ENCODE peak calls at places on chromosomes 11 and 22, in ten cellular contexts. E, U, L, C, I, A, F, X, Q and S are unnamed samples.

GRCh38 chr11:3161309-3161708 is 3.8 kb downstream of the OSBPL5 start:
- DNase-seq in X (no peak), C (no peak), A (no peak), I (no peak), E (peak), F (no peak), U (no peak), L (no peak), Q (no peak), S (no peak)

GRCh38 chr11:32659672-32660071 is 76.0 kb downstream of the EIF3M start:
- DNase-seq in C (no peak), A (no peak), I (no peak), Q (no peak), U (no peak), F (no peak), L (no peak), X (no peak), E (no peak), S (no peak)

GRCh38 chr11:6622261-6623171 is 3.3 kb upstream of the TPP1 start:
- DNase-seq in L (no peak), C (no peak), E (no peak), A (no peak), F (no peak), U (no peak), X (no peak), Q (no peak), I (no peak), S (no peak)

GRCh38 chr11:6328321-6328720 is 8.0 kb upstream of the CAVIN3 start:
- DNase-seq in U (no peak), Q (no peak), C (no peak), F (peak), X (no peak), I (no peak), A (no peak), E (no peak), L (no peak), S (no peak)

GRCh38 chr11:61797263-61797944 is 4.7 kb downstream of the FEN1 start:
- DNase-seq in U (peak), Q (peak), L (peak), I (peak), F (peak), C (peak), E (peak), A (peak), X (peak), S (peak)

GRCh38 chr22:24969588-24970301 is 17.2 kb downstream of the KIAA1671 start:
- DNase-seq in C (no peak), F (no peak), U (no peak), E (peak), X (no peak), Q (peak), I (no peak), L (no peak), A (no peak), S (no peak)

GRCh38 chr11:103013426-103013825 is 57.9 kb upstream of the MMP13 start:
- DNase-seq in I (no peak), X (no peak), F (peak), Q (no peak), L (no peak), E (no peak), C (no peak), U (no peak), A (no peak), S (no peak)

GRCh38 chr11:60801194-60801593 is 16.1 kb downstream of the MS4A10 start:
- DNase-seq in C (no peak), A (no peak), I (no peak), X (no peak), U (no peak), Q (no peak), F (no peak), L (no peak), E (no peak), S (no peak)

GRCh38 chr11:1010551-1011319 is 25.8 kb downstream of the MUC6 start:
- DNase-seq in L (no peak), U (no peak), A (no peak), F (no peak), C (no peak), Q (no peak), I (no peak), E (no peak), X (no peak), S (no peak)

GRCh38 chr11:67491276-67492068 is 8.6 kb downstream of the AIP start:
- DNase-seq in C (no peak), Q (peak), E (peak), A (no peak), F (no peak), U (no peak), X (no peak), I (no peak), L (no peak), S (no peak)

GRCh38 chr11:103619480-103619879 is 417.0 kb upstream of the DDI1 start:
- DNase-seq in X (peak), C (no peak), A (no peak), U (no peak), L (no peak), I (no peak), Q (no peak), E (no peak), F (no peak), S (no peak)

GRCh38 chr11:69537855-69538640 is 56.6 kb downstream of the LINC01488 start:
- DNase-seq in L (no peak), A (no peak), U (no peak), F (no peak), I (no peak), E (peak), C (no peak), X (no peak), Q (no peak), S (no peak)

GRCh38 chr11:16301462-16301861 is 54.9 kb downstream of the SOX6 start:
- DNase-seq in L (no peak), F (no peak), Q (no peak), C (no peak), U (no peak), I (no peak), E (no peak), X (no peak), A (no peak), S (no peak)

GRCh38 chr22:50523806-50524663 is 1.4 kb downstream of the SCO2 start:
- DNase-seq in F (no peak), C (no peak), Q (no peak), X (no peak), A (no peak), E (peak), U (no peak), I (no peak), L (no peak), S (no peak)

GRCh38 chr11:120521176-120521575 is 9.6 kb downstream of the GRIK4 start:
- DNase-seq in I (no peak), A (no peak), C (no peak), E (no peak), Q (no peak), X (no peak), U (no peak), F (no peak), L (no peak), S (no peak)

GRCh38 chr11:30452114-30452513 is 129.2 kb downstream of the ARL14EP start:
- DNase-seq in U (no peak), I (no peak), C (no peak), Q (no peak), X (no peak), E (no peak), F (no peak), L (no peak), A (no peak), S (no peak)

GRCh38 chr22:37777122-37777687 is 30.5 kb upstream of the GCAT start:
- DNase-seq in U (no peak), F (peak), A (no peak), Q (no peak), I (no peak), E (no peak), X (peak), L (no peak), C (no peak), S (no peak)

GRCh38 chr22:39943366-39943765 is 16.8 kb upstream of the TMA7B start:
- DNase-seq in I (no peak), A (no peak), U (no peak), F (no peak), E (no peak), X (peak), Q (no peak), C (no peak), L (peak), S (no peak)

GRCh38 chr11:100774859-100775258 is 87.8 kb downstream of the ARHGAP42 start:
- DNase-seq in E (no peak), A (no peak), L (no peak), U (no peak), C (no peak), I (no peak), Q (no peak), X (no peak), F (no peak), S (no peak)

GRCh38 chr11:88246680-88247079 is 71.4 kb upstream of the RAB38 start:
- DNase-seq in L (no peak), I (no peak), A (no peak), X (no peak), U (no peak), C (no peak), Q (no peak), E (no peak), F (peak), S (no peak)

GRCh38 chr11:125950696-125951645 is 5.1 kb downstream of the VSIG10L2 start:
- DNase-seq in A (no peak), X (no peak), F (peak), I (no peak), U (no peak), L (no peak), C (no peak), E (peak), Q (no peak), S (no peak)

GRCh38 chr11:118921929-118922744 is 3.6 kb downstream of the BCL9L start:
- DNase-seq in I (no peak), Q (peak), U (no peak), C (no peak), F (peak), A (no peak), L (no peak), X (peak), E (peak), S (no peak)

GRCh38 chr11:119699227-119699626 is 29.8 kb downstream of the NECTIN1 start:
- DNase-seq in I (no peak), Q (no peak), X (no peak), A (no peak), F (no peak), L (no peak), E (peak), U (no peak), C (no peak), S (no peak)